ENCODE peak calls at places on chromosome 22, in four cellular contexts. One of them, this sample, is unnamed.

GRCh38 chr22:19001204-19001603 is 65.1 kb upstream of the PRODH start:
- DNase-seq in cardiac fibroblast: no peak
- DNase-seq in cardiac muscle cell: no peak
- DNase-seq in adrenal gland: no peak
- DNase-seq in this sample: no peak

GRCh38 chr22:46073683-46074504 is 76.4 kb upstream of the PPARA start:
- DNase-seq in cardiac fibroblast: peak
- DNase-seq in cardiac muscle cell: peak
- DNase-seq in adrenal gland: peak
- DNase-seq in this sample: no peak

GRCh38 chr22:28015676-28016601 is 96.9 kb upstream of the PITPNB start:
- DNase-seq in cardiac fibroblast: peak
- DNase-seq in cardiac muscle cell: peak
- DNase-seq in adrenal gland: no peak
- DNase-seq in this sample: no peak

GRCh38 chr22:37462983-37463382 is 23.2 kb downstream of the MFNG start:
- DNase-seq in cardiac fibroblast: peak
- DNase-seq in cardiac muscle cell: peak
- DNase-seq in adrenal gland: no peak
- DNase-seq in this sample: no peak

GRCh38 chr22:29148036-29148435 is 57.7 kb upstream of the EMID1 start:
- DNase-seq in cardiac fibroblast: no peak
- DNase-seq in cardiac muscle cell: no peak
- DNase-seq in adrenal gland: no peak
- DNase-seq in this sample: no peak

GRCh38 chr22:26416670-26417270 is 12.3 kb upstream of the ASPHD2 start:
- DNase-seq in cardiac fibroblast: peak
- DNase-seq in cardiac muscle cell: peak
- DNase-seq in adrenal gland: peak
- DNase-seq in this sample: no peak

GRCh38 chr22:20973634-20974286 is 6.7 kb downstream of the AIFM3 start:
- DNase-seq in cardiac fibroblast: no peak
- DNase-seq in cardiac muscle cell: no peak
- DNase-seq in adrenal gland: no peak
- DNase-seq in this sample: no peak

GRCh38 chr22:37454857-37455686 is 27.8 kb upstream of the ELFN2 start:
- DNase-seq in cardiac fibroblast: peak
- DNase-seq in cardiac muscle cell: peak
- DNase-seq in adrenal gland: peak
- DNase-seq in this sample: no peak

GRCh38 chr22:24981656-24982055 is 29.1 kb downstream of the KIAA1671 start:
- DNase-seq in cardiac fibroblast: no peak
- DNase-seq in cardiac muscle cell: no peak
- DNase-seq in adrenal gland: no peak
- DNase-seq in this sample: no peak
- H3K4me3 ChIP-seq in cardiac fibroblast: no peak
- H3K4me3 ChIP-seq in cardiac muscle cell: no peak
- H3K4me3 ChIP-seq in adrenal gland: no peak
- H3K4me3 ChIP-seq in this sample: no peak

DNA sequence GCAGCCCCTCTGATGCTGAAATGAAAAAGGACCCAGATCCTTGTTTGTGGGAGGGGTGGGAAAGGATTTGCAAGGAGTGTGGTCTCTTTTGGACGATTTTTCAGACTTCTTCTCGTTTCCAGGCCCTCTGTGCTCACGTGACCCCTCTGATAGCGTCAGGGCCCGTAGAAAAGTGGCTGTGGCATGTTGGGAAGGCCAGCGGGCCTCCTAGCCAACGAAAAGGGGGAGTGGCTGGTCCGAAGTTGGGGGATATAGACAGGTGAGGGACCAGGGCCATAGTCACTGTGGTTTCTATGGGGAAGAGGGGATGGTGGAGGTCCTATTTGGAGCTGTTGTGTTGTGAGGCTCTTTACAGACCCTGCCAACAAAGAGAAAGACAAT is 6.6 kb downstream of the PARVB start:
- DNase-seq in cardiac fibroblast: no peak
- DNase-seq in cardiac muscle cell: no peak
- DNase-seq in adrenal gland: no peak
- DNase-seq in this sample: no peak
- H3K4me3 ChIP-seq in cardiac fibroblast: no peak
- H3K4me3 ChIP-seq in cardiac muscle cell: no peak
- H3K4me3 ChIP-seq in adrenal gland: no peak
- H3K4me3 ChIP-seq in this sample: no peak

GRCh38 chr22:41912338-41913039 is 2.4 kb downstream of the SHISA8 start:
- DNase-seq in cardiac fibroblast: no peak
- DNase-seq in cardiac muscle cell: no peak
- DNase-seq in adrenal gland: no peak
- DNase-seq in this sample: no peak
- H3K4me3 ChIP-seq in cardiac fibroblast: no peak
- H3K4me3 ChIP-seq in cardiac muscle cell: no peak
- H3K4me3 ChIP-seq in adrenal gland: peak
- H3K4me3 ChIP-seq in this sample: no peak

GRCh38 chr22:39238966-39239510 is 5.7 kb downstream of the PDGFB start:
- DNase-seq in cardiac fibroblast: no peak
- DNase-seq in cardiac muscle cell: no peak
- DNase-seq in adrenal gland: no peak
- DNase-seq in this sample: no peak

GRCh38 chr22:39238124-39238466 is 6.7 kb downstream of the PDGFB start:
- DNase-seq in cardiac fibroblast: no peak
- DNase-seq in cardiac muscle cell: no peak
- DNase-seq in adrenal gland: no peak
- DNase-seq in this sample: no peak

GRCh38 chr22:39239561-39240423 is 5.0 kb downstream of the PDGFB start:
- DNase-seq in cardiac fibroblast: no peak
- DNase-seq in cardiac muscle cell: no peak
- DNase-seq in adrenal gland: no peak
- DNase-seq in this sample: peak

GRCh38 chr22:39237276-39238123 is 7.3 kb downstream of the PDGFB start:
- DNase-seq in cardiac fibroblast: no peak
- DNase-seq in cardiac muscle cell: no peak
- DNase-seq in adrenal gland: no peak
- DNase-seq in this sample: no peak

DNA sequence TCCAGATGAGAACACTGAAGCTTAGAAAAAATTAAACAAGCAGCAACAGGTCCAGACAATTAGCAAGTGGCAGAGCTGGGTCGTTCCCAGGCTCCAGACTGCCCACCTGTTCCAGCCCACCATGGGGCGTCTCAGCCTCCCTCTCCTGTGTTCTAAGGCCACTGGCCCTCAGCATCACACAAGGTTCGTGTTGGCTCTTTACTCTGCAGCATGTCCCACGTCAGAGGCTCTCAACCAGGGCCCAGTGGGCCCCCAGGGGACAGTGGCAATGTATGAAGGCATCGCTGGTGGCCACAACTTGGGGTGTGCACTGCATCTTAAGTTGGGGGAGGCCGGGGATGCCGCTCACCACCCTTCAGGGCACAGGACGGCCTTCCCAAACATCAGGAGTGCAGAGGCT is 6.2 kb downstream of the PDGFB start:
- DNase-seq in cardiac fibroblast: no peak
- DNase-seq in cardiac muscle cell: no peak
- DNase-seq in adrenal gland: no peak
- DNase-seq in this sample: no peak
- H3K4me3 ChIP-seq in cardiac fibroblast: no peak
- H3K4me3 ChIP-seq in cardiac muscle cell: no peak
- H3K4me3 ChIP-seq in adrenal gland: no peak
- H3K4me3 ChIP-seq in this sample: no peak

GRCh38 chr22:49479566-49479965 is 348.1 kb downstream of the BRD1 start:
- DNase-seq in cardiac fibroblast: no peak
- DNase-seq in cardiac muscle cell: no peak
- DNase-seq in adrenal gland: no peak
- DNase-seq in this sample: no peak

GRCh38 chr22:49476800-49477400 is 350.8 kb downstream of the BRD1 start:
- DNase-seq in cardiac fibroblast: no peak
- DNase-seq in cardiac muscle cell: no peak
- DNase-seq in adrenal gland: no peak
- DNase-seq in this sample: no peak

GRCh38 chr22:49473286-49473685 is 354.4 kb downstream of the BRD1 start:
- DNase-seq in cardiac fibroblast: no peak
- DNase-seq in cardiac muscle cell: no peak
- DNase-seq in adrenal gland: no peak
- DNase-seq in this sample: no peak

GRCh38 chr22:49475253-49475652 is 352.4 kb downstream of the BRD1 start:
- DNase-seq in cardiac fibroblast: no peak
- DNase-seq in cardiac muscle cell: no peak
- DNase-seq in adrenal gland: no peak
- DNase-seq in this sample: no peak

GRCh38 chr22:49476176-49476575 is 351.5 kb downstream of the BRD1 start:
- DNase-seq in cardiac fibroblast: no peak
- DNase-seq in cardiac muscle cell: no peak
- DNase-seq in adrenal gland: no peak
- DNase-seq in this sample: no peak
- H3K4me3 ChIP-seq in cardiac fibroblast: no peak
- H3K4me3 ChIP-seq in cardiac muscle cell: no peak
- H3K4me3 ChIP-seq in adrenal gland: no peak
- H3K4me3 ChIP-seq in this sample: no peak

GRCh38 chr22:41543854-41544670 is at the start of gene POLR3H:
- DNase-seq in cardiac fibroblast: peak
- DNase-seq in cardiac muscle cell: peak
- DNase-seq in adrenal gland: peak
- DNase-seq in this sample: peak

GRCh38 chr22:41541484-41541883 is 2.8 kb downstream of the POLR3H start:
- DNase-seq in cardiac fibroblast: no peak
- DNase-seq in cardiac muscle cell: no peak
- DNase-seq in adrenal gland: no peak
- DNase-seq in this sample: no peak

GRCh38 chr22:41542224-41542623 is 2.0 kb downstream of the POLR3H start:
- DNase-seq in cardiac fibroblast: no peak
- DNase-seq in cardiac muscle cell: no peak
- DNase-seq in adrenal gland: no peak
- DNase-seq in this sample: no peak

GRCh38 chr22:41548830-41549211 is 4.6 kb upstream of the POLR3H start:
- DNase-seq in cardiac fibroblast: no peak
- DNase-seq in cardiac muscle cell: no peak
- DNase-seq in adrenal gland: no peak
- DNase-seq in this sample: no peak

GRCh38 chr22:41544671-41545476 is 604 bp upstream of the POLR3H start:
- DNase-seq in cardiac fibroblast: no peak
- DNase-seq in cardiac muscle cell: no peak
- DNase-seq in adrenal gland: no peak
- DNase-seq in this sample: no peak
- H3K4me3 ChIP-seq in cardiac fibroblast: peak
- H3K4me3 ChIP-seq in cardiac muscle cell: peak
- H3K4me3 ChIP-seq in adrenal gland: peak
- H3K4me3 ChIP-seq in this sample: peak

DNA sequence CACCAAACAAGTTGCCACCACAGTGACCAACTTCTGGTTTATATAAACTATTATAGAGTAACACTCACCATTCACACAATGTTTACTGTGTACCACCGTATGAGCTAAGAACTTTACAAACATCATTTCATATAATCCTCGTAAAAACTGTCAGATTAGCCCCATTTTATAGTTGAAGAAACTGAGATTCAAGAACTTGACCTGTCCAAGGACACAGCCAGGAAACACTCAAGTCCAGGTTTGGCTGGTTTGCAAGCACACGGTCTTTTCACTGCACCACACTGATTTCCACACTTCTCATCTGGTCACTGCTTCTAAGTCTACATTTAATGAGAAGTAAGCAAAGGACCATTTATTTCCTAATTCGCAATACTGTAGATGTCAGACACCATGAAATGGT is 3.7 kb downstream of the MORC2 start:
- DNase-seq in cardiac fibroblast: no peak
- DNase-seq in cardiac muscle cell: no peak
- DNase-seq in adrenal gland: no peak
- DNase-seq in this sample: no peak
- H3K4me3 ChIP-seq in cardiac fibroblast: no peak
- H3K4me3 ChIP-seq in cardiac muscle cell: no peak
- H3K4me3 ChIP-seq in adrenal gland: no peak
- H3K4me3 ChIP-seq in this sample: no peak

GRCh38 chr22:17706451-17706900 is 67.8 kb downstream of the BID start:
- DNase-seq in cardiac fibroblast: peak
- DNase-seq in cardiac muscle cell: no peak
- DNase-seq in adrenal gland: peak
- DNase-seq in this sample: peak

GRCh38 chr22:17707526-17707925 is 66.7 kb downstream of the BID start:
- DNase-seq in cardiac fibroblast: peak
- DNase-seq in cardiac muscle cell: no peak
- DNase-seq in adrenal gland: no peak
- DNase-seq in this sample: no peak

GRCh38 chr22:17706947-17707346 is 67.3 kb downstream of the BID start:
- DNase-seq in cardiac fibroblast: peak
- DNase-seq in cardiac muscle cell: no peak
- DNase-seq in adrenal gland: no peak
- DNase-seq in this sample: no peak

GRCh38 chr22:17703811-17704210 is 65.3 kb downstream of the BCL2L13 start:
- DNase-seq in cardiac fibroblast: peak
- DNase-seq in cardiac muscle cell: no peak
- DNase-seq in adrenal gland: no peak
- DNase-seq in this sample: no peak

GRCh38 chr22:17705565-17706450 is 67.3 kb downstream of the BCL2L13 start:
- DNase-seq in cardiac fibroblast: no peak
- DNase-seq in cardiac muscle cell: no peak
- DNase-seq in adrenal gland: no peak
- DNase-seq in this sample: no peak
- H3K4me3 ChIP-seq in cardiac fibroblast: peak
- H3K4me3 ChIP-seq in cardiac muscle cell: no peak
- H3K4me3 ChIP-seq in adrenal gland: peak
- H3K4me3 ChIP-seq in this sample: peak

GRCh38 chr22:36223504-36223903 is 15.8 kb downstream of the APOL2 start:
- DNase-seq in cardiac fibroblast: no peak
- DNase-seq in cardiac muscle cell: peak
- DNase-seq in adrenal gland: no peak
- DNase-seq in this sample: no peak

GRCh38 chr22:36218648-36219047 is 17.0 kb upstream of the APOL4 start:
- DNase-seq in cardiac fibroblast: no peak
- DNase-seq in cardiac muscle cell: no peak
- DNase-seq in adrenal gland: no peak
- DNase-seq in this sample: no peak

GRCh38 chr22:36221799-36222751 is 17.3 kb downstream of the APOL2 start:
- DNase-seq in cardiac fibroblast: peak
- DNase-seq in cardiac muscle cell: peak
- DNase-seq in adrenal gland: no peak
- DNase-seq in this sample: no peak

GRCh38 chr22:36222887-36223450 is 16.4 kb downstream of the APOL2 start:
- DNase-seq in cardiac fibroblast: no peak
- DNase-seq in cardiac muscle cell: no peak
- DNase-seq in adrenal gland: no peak
- DNase-seq in this sample: no peak

DNA sequence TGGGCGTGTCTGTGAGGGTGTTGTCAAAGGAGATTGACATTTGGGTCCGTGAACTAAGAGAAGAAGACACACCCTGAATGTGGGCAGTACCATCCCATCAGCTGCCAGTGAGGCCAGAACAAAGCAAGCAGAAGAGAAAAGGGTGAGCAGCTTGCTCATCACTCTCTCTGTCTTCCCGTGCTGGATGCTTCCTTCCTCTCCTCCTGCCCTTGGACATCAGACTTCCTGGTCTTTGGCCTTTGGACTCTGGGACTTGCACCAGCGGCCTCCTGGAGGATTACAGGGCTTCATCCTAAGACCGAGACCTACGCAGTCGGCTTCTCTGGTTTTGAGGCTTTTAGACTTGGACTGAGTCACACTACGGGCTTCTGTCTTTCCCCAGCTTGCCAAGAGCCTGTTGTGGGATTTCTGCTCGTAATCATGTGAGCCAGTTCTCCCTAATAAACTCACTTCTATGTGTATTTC is 18.8 kb downstream of the APOL2 start:
- DNase-seq in cardiac fibroblast: no peak
- DNase-seq in cardiac muscle cell: no peak
- DNase-seq in adrenal gland: no peak
- DNase-seq in this sample: no peak
- H3K4me3 ChIP-seq in cardiac fibroblast: no peak
- H3K4me3 ChIP-seq in cardiac muscle cell: no peak
- H3K4me3 ChIP-seq in adrenal gland: no peak
- H3K4me3 ChIP-seq in this sample: no peak

This sample was measured in LNCaP clone FGC.